ENCODE peak calls at places on chromosomes 12 and 14, in six cellular contexts. One of them, this sample, is unnamed.

GRCh38 chr12:51811203-51811805 is 37.2 kb downstream of the FIGNL2 start:
- DNase-seq in MM.1S: no peak
- DNase-seq in neural progenitor cell: no peak
- DNase-seq in hepatocyte: no peak
- DNase-seq in PC-3: peak
- DNase-seq in HCT116: no peak
- DNase-seq in this sample: no peak

GRCh38 chr12:116426391-116427136 is 132.6 kb upstream of the MAP1LC3B2 start:
- DNase-seq in MM.1S: no peak
- DNase-seq in neural progenitor cell: peak
- DNase-seq in hepatocyte: peak
- DNase-seq in PC-3: peak
- DNase-seq in HCT116: peak
- DNase-seq in this sample: peak

GRCh38 chr14:103624860-103625259 is 4.2 kb upstream of the KLC1 start:
- DNase-seq in MM.1S: no peak
- DNase-seq in neural progenitor cell: peak
- DNase-seq in hepatocyte: peak
- DNase-seq in PC-3: peak
- DNase-seq in HCT116: peak
- DNase-seq in this sample: no peak

GRCh38 chr14:89294060-89294459 is 123.0 kb downstream of the FOXN3 start:
- DNase-seq in MM.1S: no peak
- DNase-seq in neural progenitor cell: no peak
- DNase-seq in hepatocyte: no peak
- DNase-seq in PC-3: no peak
- DNase-seq in HCT116: no peak
- DNase-seq in this sample: no peak

GRCh38 chr12:49389092-49389703 is 21.9 kb downstream of the SPATS2 start:
- DNase-seq in MM.1S: no peak
- DNase-seq in neural progenitor cell: peak
- DNase-seq in hepatocyte: peak
- DNase-seq in PC-3: no peak
- DNase-seq in HCT116: no peak
- DNase-seq in this sample: peak

GRCh38 chr12:1918081-1918874 is at the start of gene CACNA2D4:
- DNase-seq in MM.1S: no peak
- DNase-seq in neural progenitor cell: peak
- DNase-seq in hepatocyte: peak
- DNase-seq in PC-3: no peak
- DNase-seq in HCT116: no peak
- DNase-seq in this sample: no peak

GRCh38 chr12:96061864-96062453 is 26.6 kb upstream of the LTA4H start:
- DNase-seq in MM.1S: peak
- DNase-seq in neural progenitor cell: peak
- DNase-seq in hepatocyte: peak
- DNase-seq in PC-3: peak
- DNase-seq in HCT116: peak
- DNase-seq in this sample: peak

GRCh38 chr14:84969501-84969900 is 560.4 kb upstream of the FLRT2 start:
- DNase-seq in MM.1S: no peak
- DNase-seq in neural progenitor cell: no peak
- DNase-seq in hepatocyte: no peak
- DNase-seq in PC-3: peak
- DNase-seq in HCT116: no peak
- DNase-seq in this sample: no peak

GRCh38 chr12:57844725-57845477 is 1.6 kb downstream of the CTDSP2 start:
- DNase-seq in MM.1S: peak
- DNase-seq in neural progenitor cell: peak
- DNase-seq in hepatocyte: peak
- DNase-seq in PC-3: peak
- DNase-seq in HCT116: peak
- DNase-seq in this sample: peak

GRCh38 chr14:101116065-101116464 is 212.5 kb upstream of the RTL1 start:
- DNase-seq in MM.1S: no peak
- DNase-seq in neural progenitor cell: no peak
- DNase-seq in hepatocyte: no peak
- DNase-seq in PC-3: no peak
- DNase-seq in HCT116: no peak
- DNase-seq in this sample: peak

GRCh38 chr14:76500480-76500879 is 124.5 kb downstream of the ESRRB start:
- DNase-seq in MM.1S: no peak
- DNase-seq in neural progenitor cell: no peak
- DNase-seq in hepatocyte: no peak
- DNase-seq in PC-3: no peak
- DNase-seq in HCT116: no peak
- DNase-seq in this sample: no peak

GRCh38 chr12:64318605-64319004 is 72.0 kb downstream of the C12orf56 start:
- DNase-seq in MM.1S: no peak
- DNase-seq in neural progenitor cell: no peak
- DNase-seq in hepatocyte: peak
- DNase-seq in PC-3: no peak
- DNase-seq in HCT116: no peak
- DNase-seq in this sample: peak

GRCh38 chr12:120760349-120761245 is 35.0 kb downstream of the ACADS start:
- DNase-seq in MM.1S: no peak
- DNase-seq in neural progenitor cell: no peak
- DNase-seq in hepatocyte: no peak
- DNase-seq in PC-3: no peak
- DNase-seq in HCT116: no peak
- DNase-seq in this sample: no peak

GRCh38 chr12:121240484-121241202 is 30.7 kb downstream of the P2RX4 start:
- DNase-seq in MM.1S: no peak
- DNase-seq in neural progenitor cell: peak
- DNase-seq in hepatocyte: no peak
- DNase-seq in PC-3: no peak
- DNase-seq in HCT116: no peak
- DNase-seq in this sample: peak

GRCh38 chr12:43758247-43758727 is 303 bp downstream of the PUS7L start:
- DNase-seq in MM.1S: peak
- DNase-seq in neural progenitor cell: peak
- DNase-seq in hepatocyte: peak
- DNase-seq in PC-3: peak
- DNase-seq in HCT116: no peak
- DNase-seq in this sample: peak

GRCh38 chr14:104263671-104264358 is 125.4 kb downstream of the KIF26A start:
- DNase-seq in MM.1S: no peak
- DNase-seq in neural progenitor cell: no peak
- DNase-seq in hepatocyte: no peak
- DNase-seq in PC-3: no peak
- DNase-seq in HCT116: no peak
- DNase-seq in this sample: no peak

GRCh38 chr14:59771577-59771976 is 99.0 kb downstream of the RTN1 start:
- DNase-seq in MM.1S: no peak
- DNase-seq in neural progenitor cell: no peak
- DNase-seq in hepatocyte: no peak
- DNase-seq in PC-3: peak
- DNase-seq in HCT116: no peak
- DNase-seq in this sample: no peak

GRCh38 chr12:100688451-100688864 is 106.1 kb upstream of the ANO4 start:
- DNase-seq in MM.1S: no peak
- DNase-seq in neural progenitor cell: no peak
- DNase-seq in hepatocyte: no peak
- DNase-seq in PC-3: no peak
- DNase-seq in HCT116: no peak
- DNase-seq in this sample: no peak

DNA sequence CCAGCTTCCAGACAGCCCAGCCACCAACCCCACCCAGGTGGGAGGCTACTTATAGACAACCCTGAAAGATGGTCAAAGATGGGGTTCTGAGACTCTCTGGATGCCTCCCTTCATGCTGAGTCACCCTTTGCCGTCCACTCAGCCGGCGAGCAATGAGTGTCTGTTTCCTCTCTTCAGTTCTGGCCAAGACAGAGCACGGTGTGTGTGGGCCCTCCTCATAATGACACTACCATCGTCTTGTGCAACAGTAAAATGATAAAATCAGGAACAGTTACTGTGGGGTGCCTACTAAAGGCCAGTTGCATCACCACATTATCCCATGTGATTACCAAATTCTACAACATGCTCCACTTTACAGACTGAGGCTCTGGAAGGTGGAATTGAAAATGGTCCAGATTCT is 7.0 kb upstream of the BDKRB1 start:
- DNase-seq in MM.1S: no peak
- DNase-seq in neural progenitor cell: no peak
- DNase-seq in hepatocyte: peak
- DNase-seq in PC-3: no peak
- DNase-seq in HCT116: no peak
- DNase-seq in this sample: no peak
- TF ChIP-seq EZH2phosphoT487 in MM.1S: no peak
- TF ChIP-seq EZH2phosphoT487 in neural progenitor cell: no peak
- TF ChIP-seq EZH2phosphoT487 in hepatocyte: no peak
- TF ChIP-seq EZH2phosphoT487 in PC-3: no peak
- TF ChIP-seq EZH2phosphoT487 in HCT116: no peak
- TF ChIP-seq EZH2phosphoT487 in this sample: no peak

GRCh38 chr14:37586783-37587428 is 8.1 kb downstream of the FOXA1 start:
- DNase-seq in MM.1S: no peak
- DNase-seq in neural progenitor cell: no peak
- DNase-seq in hepatocyte: no peak
- DNase-seq in PC-3: peak
- DNase-seq in HCT116: no peak
- DNase-seq in this sample: no peak

GRCh38 chr14:37585971-37586759 is 8.9 kb downstream of the FOXA1 start:
- DNase-seq in MM.1S: no peak
- DNase-seq in neural progenitor cell: peak
- DNase-seq in hepatocyte: no peak
- DNase-seq in PC-3: peak
- DNase-seq in HCT116: no peak
- DNase-seq in this sample: peak

GRCh38 chr14:37585101-37585479 is 10.0 kb downstream of the FOXA1 start:
- DNase-seq in MM.1S: no peak
- DNase-seq in neural progenitor cell: peak
- DNase-seq in hepatocyte: peak
- DNase-seq in PC-3: peak
- DNase-seq in HCT116: no peak
- DNase-seq in this sample: peak

GRCh38 chr14:37584211-37585100 is 10.6 kb downstream of the FOXA1 start:
- DNase-seq in MM.1S: no peak
- DNase-seq in neural progenitor cell: no peak
- DNase-seq in hepatocyte: peak
- DNase-seq in PC-3: peak
- DNase-seq in HCT116: no peak
- DNase-seq in this sample: peak

DNA sequence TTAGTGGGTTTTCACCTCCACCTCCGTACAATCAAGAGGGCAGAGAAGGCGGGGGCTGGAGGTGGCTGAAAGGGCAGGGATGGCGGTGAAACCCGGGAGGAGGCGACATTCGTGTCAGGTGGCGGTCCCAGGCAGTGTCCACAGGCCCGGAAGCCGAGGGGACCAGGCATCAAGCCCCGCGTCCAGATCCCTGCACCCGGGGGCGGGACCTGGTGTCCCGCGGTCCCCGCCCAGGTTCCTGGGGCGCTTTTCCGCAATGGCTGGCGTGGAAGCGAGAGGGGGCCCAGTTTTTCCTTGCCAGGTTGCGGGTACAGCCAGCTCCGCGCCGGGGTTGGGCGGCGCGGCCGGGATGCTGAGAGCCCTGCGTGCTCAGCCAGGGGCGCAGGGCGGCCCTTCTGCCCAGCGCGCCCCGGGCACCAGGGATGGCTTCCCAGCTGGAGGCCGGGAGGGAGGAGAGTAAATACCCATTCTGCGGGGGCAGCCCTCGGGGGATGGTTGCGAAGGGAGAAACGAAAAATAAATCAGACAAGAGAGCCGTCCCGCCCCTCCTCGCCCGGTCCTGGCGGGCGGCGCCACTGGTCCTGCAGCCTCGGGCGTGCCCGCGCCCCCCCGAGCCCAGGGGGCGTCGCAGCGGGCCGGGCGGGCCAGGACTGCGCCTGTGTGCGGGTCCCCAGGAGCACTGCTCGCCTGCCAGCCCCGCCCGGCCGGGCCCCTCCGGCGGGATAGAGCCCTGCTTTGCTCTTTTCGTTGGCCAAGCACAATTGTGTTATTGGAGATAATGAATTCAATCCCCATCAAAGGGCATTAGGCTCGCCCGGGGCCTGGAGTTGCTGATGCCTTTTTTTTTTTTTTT is 11.5 kb downstream of the FOXA1 start:
- DNase-seq in MM.1S: no peak
- DNase-seq in neural progenitor cell: peak
- DNase-seq in hepatocyte: peak
- DNase-seq in PC-3: peak
- DNase-seq in HCT116: no peak
- DNase-seq in this sample: peak
- TF ChIP-seq EZH2 in MM.1S: no peak
- TF ChIP-seq EZH2 in neural progenitor cell: peak
- TF ChIP-seq EZH2 in hepatocyte: no peak
- TF ChIP-seq EZH2 in PC-3: no peak
- TF ChIP-seq EZH2 in HCT116: no peak
- TF ChIP-seq EZH2 in this sample: peak

GRCh38 chr12:132548430-132549058 is 58.6 kb downstream of the FBRSL1 start:
- DNase-seq in MM.1S: no peak
- DNase-seq in neural progenitor cell: no peak
- DNase-seq in hepatocyte: no peak
- DNase-seq in PC-3: no peak
- DNase-seq in HCT116: no peak
- DNase-seq in this sample: no peak

GRCh38 chr12:132549059-132549458 is 59.1 kb downstream of the FBRSL1 start:
- DNase-seq in MM.1S: no peak
- DNase-seq in neural progenitor cell: no peak
- DNase-seq in hepatocyte: no peak
- DNase-seq in PC-3: no peak
- DNase-seq in HCT116: no peak
- DNase-seq in this sample: no peak

GRCh38 chr12:132550014-132550802 is 60.2 kb downstream of the LRCOL1 start:
- DNase-seq in MM.1S: no peak
- DNase-seq in neural progenitor cell: peak
- DNase-seq in hepatocyte: peak
- DNase-seq in PC-3: no peak
- DNase-seq in HCT116: no peak
- DNase-seq in this sample: peak

GRCh38 chr12:132550830-132551229 is 59.6 kb downstream of the LRCOL1 start:
- DNase-seq in MM.1S: no peak
- DNase-seq in neural progenitor cell: no peak
- DNase-seq in hepatocyte: no peak
- DNase-seq in PC-3: no peak
- DNase-seq in HCT116: no peak
- DNase-seq in this sample: no peak

GRCh38 chr12:132551271-132552120 is 58.9 kb downstream of the LRCOL1 start:
- DNase-seq in MM.1S: no peak
- DNase-seq in neural progenitor cell: no peak
- DNase-seq in hepatocyte: no peak
- DNase-seq in PC-3: no peak
- DNase-seq in HCT116: no peak
- DNase-seq in this sample: no peak
- TF ChIP-seq CTCF in MM.1S: no peak
- TF ChIP-seq CTCF in neural progenitor cell: no peak
- TF ChIP-seq CTCF in hepatocyte: no peak
- TF ChIP-seq CTCF in PC-3: no peak
- TF ChIP-seq CTCF in HCT116: no peak
- TF ChIP-seq CTCF in this sample: no peak

DNA sequence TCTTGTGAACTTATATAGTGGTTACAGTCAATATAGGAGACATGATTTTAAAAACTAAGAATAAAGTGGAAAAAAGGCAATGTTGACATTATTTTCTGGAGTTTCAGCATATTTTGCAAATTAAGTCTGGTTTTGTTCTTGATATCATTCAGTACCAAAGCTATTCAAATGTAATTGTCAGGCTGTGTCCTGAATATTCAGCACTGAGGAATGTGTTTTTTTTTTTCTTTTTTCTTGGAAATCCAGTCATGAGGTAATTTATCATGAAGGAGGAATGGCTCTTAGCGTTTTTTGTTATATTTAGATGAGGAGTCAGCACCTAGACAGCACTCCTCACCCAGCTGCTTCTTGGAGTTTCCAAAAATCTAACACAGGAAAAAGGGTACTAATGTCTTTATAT is 225.5 kb downstream of the CCDC91 start:
- DNase-seq in MM.1S: no peak
- DNase-seq in neural progenitor cell: no peak
- DNase-seq in hepatocyte: no peak
- DNase-seq in PC-3: peak
- DNase-seq in HCT116: no peak
- DNase-seq in this sample: peak
- TF ChIP-seq EZH2phosphoT487 in MM.1S: no peak
- TF ChIP-seq EZH2phosphoT487 in neural progenitor cell: no peak
- TF ChIP-seq EZH2phosphoT487 in hepatocyte: no peak
- TF ChIP-seq EZH2phosphoT487 in PC-3: no peak
- TF ChIP-seq EZH2phosphoT487 in HCT116: no peak
- TF ChIP-seq EZH2phosphoT487 in this sample: no peak